ENCODE peak calls at places on chromosome 12, in four cellular contexts. One of them, this sample, is unnamed.

GRCh38 chr12:95335948-95336347 is 118.3 kb downstream of the VEZT start:
- DNase-seq in GM12891: no peak
- DNase-seq in K562: no peak
- DNase-seq in GM12878: no peak
- DNase-seq in this sample: no peak

GRCh38 chr12:111248981-111249380 is 119.9 kb downstream of the PHETA1 start:
- DNase-seq in GM12878: no peak
- DNase-seq in GM12891: no peak
- DNase-seq in K562: no peak
- DNase-seq in this sample: no peak

GRCh38 chr12:116284401-116284800 is 6.9 kb upstream of the MED13L start:
- DNase-seq in GM12878: no peak
- DNase-seq in K562: no peak
- DNase-seq in GM12891: no peak
- DNase-seq in this sample: no peak

GRCh38 chr12:8508912-8509841 is 4.1 kb upstream of the CLEC4D start:
- DNase-seq in K562: no peak
- DNase-seq in GM12891: no peak
- DNase-seq in GM12878: no peak
- DNase-seq in this sample: no peak

GRCh38 chr12:52416788-52417187 is 10.7 kb upstream of the KRT82 start:
- DNase-seq in GM12878: no peak
- DNase-seq in GM12891: no peak
- DNase-seq in K562: no peak
- DNase-seq in this sample: no peak

GRCh38 chr12:85996280-85996679 is 122.2 kb downstream of the NTS start:
- DNase-seq in K562: no peak
- DNase-seq in GM12891: no peak
- DNase-seq in GM12878: no peak
- DNase-seq in this sample: no peak

GRCh38 chr12:46299846-46300245 is 31.0 kb upstream of the SLC38A1 start:
- DNase-seq in GM12878: no peak
- DNase-seq in K562: no peak
- DNase-seq in GM12891: no peak
- DNase-seq in this sample: no peak

GRCh38 chr12:81863406-81863805 is 104.3 kb upstream of the PPFIA2 start:
- DNase-seq in GM12891: no peak
- DNase-seq in K562: no peak
- DNase-seq in GM12878: no peak
- DNase-seq in this sample: no peak

GRCh38 chr12:77124767-77125166 is 59.4 kb upstream of the E2F7 start:
- DNase-seq in GM12878: no peak
- DNase-seq in GM12891: no peak
- DNase-seq in K562: no peak
- DNase-seq in this sample: no peak

GRCh38 chr12:59075968-59076367 is 155.7 kb upstream of the LRIG3 start:
- DNase-seq in K562: no peak
- DNase-seq in GM12891: no peak
- DNase-seq in GM12878: no peak
- DNase-seq in this sample: no peak

DNA sequence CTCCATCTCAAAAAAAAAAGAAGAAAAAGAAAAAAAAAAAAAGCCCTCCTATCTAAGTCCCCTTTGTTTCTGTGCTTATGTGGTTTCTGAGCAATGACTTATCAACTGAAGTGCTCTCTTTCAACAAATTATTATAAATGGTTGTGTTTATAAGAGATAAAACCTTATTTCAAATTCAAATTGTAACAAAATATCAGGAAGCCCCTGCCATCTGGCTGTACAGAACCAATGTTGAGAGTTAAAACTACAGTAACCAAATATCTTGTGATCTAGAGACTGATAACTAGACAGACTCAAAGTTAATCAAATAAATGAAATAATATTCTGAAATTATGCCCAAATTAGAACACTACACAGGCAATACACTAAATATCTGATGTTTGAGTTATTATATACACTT is 143.0 kb upstream of the CPNE8 start:
- DNase-seq in GM12891: no peak
- DNase-seq in GM12878: no peak
- DNase-seq in K562: no peak
- DNase-seq in this sample: no peak
- TF ChIP-seq POLR2A in GM12891: no peak
- TF ChIP-seq POLR2A in GM12878: no peak
- TF ChIP-seq POLR2A in K562: no peak
- TF ChIP-seq POLR2A in this sample: no peak

DNA sequence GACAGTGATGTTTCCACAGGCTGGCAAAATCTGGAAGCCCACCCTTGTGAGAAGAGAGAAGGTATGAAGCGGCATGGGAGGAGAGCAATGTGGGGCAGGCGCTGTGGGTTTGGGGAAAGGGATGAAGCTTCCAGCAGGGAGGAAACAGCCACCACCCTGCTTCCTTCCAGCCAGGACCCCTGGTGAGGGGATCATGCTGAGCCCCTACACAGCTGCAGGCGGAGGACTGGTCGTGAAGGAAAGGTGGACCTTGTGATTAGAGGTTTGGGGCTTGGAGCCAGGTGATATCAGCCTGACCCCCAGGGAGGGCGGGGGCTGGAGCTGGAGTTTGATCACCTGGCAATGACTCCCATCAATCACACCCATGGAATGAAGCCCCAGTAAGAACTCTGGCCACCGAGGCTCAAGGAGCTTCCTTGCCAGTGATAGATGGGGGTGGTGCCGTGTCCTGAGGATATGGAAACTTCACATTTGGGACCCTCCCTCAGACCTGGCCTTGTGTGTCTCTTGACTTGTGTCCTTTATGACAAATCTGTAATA is 48.6 kb downstream of the RIMBP2 start:
- DNase-seq in K562: no peak
- DNase-seq in GM12878: no peak
- DNase-seq in GM12891: no peak
- DNase-seq in this sample: no peak
- TF ChIP-seq TAF1 in K562: no peak
- TF ChIP-seq TAF1 in GM12878: no peak
- TF ChIP-seq TAF1 in GM12891: no peak
- TF ChIP-seq TAF1 in this sample: no peak

GRCh38 chr12:119222222-119222951 is 43.7 kb downstream of the HSPB8 start:
- DNase-seq in GM12878: no peak
- DNase-seq in GM12891: no peak
- DNase-seq in K562: no peak
- DNase-seq in this sample: no peak
- TF ChIP-seq POLR2A in GM12878: no peak
- TF ChIP-seq POLR2A in GM12891: no peak
- TF ChIP-seq POLR2A in K562: no peak
- TF ChIP-seq POLR2A in this sample: no peak

DNA sequence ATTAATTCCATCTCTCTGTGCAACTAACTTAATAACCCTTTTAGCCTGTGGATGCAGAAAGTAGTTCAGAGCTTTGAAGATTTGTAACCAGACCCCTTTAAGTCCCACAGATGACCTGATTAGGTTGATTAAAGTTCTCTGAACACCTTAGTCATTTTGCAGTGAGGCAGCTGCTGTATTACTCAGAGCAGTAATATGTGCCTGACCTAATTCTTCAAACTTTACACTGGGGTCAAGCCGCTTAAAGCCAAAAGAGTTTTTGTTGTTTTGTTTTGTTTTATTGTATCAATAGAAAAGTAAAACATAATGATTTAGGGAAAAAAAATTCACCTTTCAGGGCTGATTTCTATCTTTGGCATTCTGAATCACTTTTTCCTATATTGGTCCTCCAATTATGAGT is 78.6 kb upstream of the PLEKHG7 start:
- DNase-seq in GM12878: no peak
- DNase-seq in K562: no peak
- DNase-seq in GM12891: no peak
- DNase-seq in this sample: no peak
- TF ChIP-seq TAF1 in GM12878: no peak
- TF ChIP-seq TAF1 in K562: no peak
- TF ChIP-seq TAF1 in GM12891: no peak
- TF ChIP-seq TAF1 in this sample: no peak

DNA sequence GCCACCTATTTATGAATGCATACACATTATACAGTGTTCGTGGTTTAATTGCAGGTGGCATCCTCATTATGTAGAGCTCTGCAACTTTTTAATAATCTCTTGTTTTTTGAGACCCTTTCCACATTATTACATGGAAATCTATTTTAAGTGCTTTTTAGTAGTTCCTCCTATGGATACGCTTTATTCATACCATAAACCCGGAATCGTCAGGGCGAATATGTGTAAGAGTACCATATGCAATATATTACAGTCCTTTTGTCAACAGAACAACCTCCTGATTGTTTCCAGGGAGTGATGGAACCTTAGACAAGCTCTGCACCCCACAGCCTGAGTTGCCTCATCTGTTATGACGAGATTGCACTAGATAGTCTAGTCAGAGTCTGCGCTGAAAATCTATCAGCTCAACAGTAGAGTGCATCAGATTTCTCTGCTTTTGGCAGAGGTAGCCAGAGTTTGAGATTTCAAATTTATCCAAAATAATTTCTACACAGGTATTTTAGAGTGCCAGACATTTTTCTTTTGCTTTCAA is 33.6 kb downstream of the EID3 start:
- DNase-seq in K562: no peak
- DNase-seq in GM12891: no peak
- DNase-seq in GM12878: no peak
- DNase-seq in this sample: no peak
- TF ChIP-seq POLR2A in K562: no peak
- TF ChIP-seq POLR2A in GM12891: no peak
- TF ChIP-seq POLR2A in GM12878: no peak
- TF ChIP-seq POLR2A in this sample: no peak

GRCh38 chr12:119704065-119704747 is 36.3 kb downstream of the PRKAB1 start:
- DNase-seq in GM12878: no peak
- DNase-seq in K562: no peak
- DNase-seq in GM12891: no peak
- DNase-seq in this sample: no peak
- TF ChIP-seq TAF1 in GM12878: no peak
- TF ChIP-seq TAF1 in K562: no peak
- TF ChIP-seq TAF1 in GM12891: no peak
- TF ChIP-seq TAF1 in this sample: no peak

DNA sequence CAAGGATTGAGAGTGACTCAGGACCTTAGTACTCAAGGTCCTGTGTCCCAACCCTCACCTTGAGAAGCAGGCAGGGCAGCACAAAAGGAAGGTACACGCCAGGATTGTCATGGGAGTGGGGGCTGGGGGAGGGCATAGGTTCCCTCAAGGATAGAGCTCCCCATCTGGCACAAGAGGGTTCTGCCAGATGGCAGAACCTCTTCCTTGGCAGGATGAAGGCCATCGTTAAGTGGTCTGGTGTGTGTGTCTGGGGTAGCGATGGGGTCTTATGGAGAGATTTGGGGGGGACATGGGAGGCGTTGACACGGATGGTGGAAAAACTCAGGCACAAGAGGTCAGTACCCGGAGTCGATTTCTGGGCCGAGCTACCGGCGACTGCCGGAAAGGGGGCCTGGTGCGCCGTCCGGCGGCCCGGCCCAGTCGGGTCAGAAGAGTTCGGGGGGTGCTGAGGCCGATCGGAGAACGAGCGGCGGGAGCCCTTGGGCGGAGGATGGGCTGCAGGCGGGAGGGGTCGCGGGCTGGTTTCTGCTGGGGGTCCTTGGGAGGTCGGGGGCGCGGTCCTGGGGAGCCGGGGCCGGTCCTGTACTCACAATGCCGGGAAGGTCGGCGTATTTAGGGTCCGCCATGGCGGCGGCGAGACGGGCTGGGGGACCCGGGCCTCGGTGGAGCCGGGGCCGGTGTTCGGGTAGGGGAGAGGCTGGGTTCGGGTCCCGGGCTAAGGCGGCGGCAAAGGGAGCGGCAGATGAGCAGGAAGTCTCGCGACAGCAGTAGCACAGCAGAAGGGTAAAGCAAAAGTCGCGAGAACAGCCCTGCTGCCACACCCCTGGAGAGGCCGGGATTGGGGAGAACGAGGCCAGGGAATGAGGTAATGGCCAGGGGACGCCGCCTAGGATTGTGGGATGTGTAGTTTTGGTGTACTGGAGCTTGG is at the start of gene DCTN2:
- DNase-seq in GM12878: peak; percentile 92
- DNase-seq in K562: peak; percentile 93
- DNase-seq in GM12891: peak; percentile 98
- DNase-seq in this sample: peak; percentile 96
- TF ChIP-seq POLR2A in GM12878: peak; percentile 76
- TF ChIP-seq POLR2A in K562: peak; percentile 79
- TF ChIP-seq POLR2A in GM12891: no peak
- TF ChIP-seq POLR2A in this sample: peak; percentile 71

GRCh38 chr12:20432290-20432689 is 64.0 kb downstream of the PDE3A start:
- DNase-seq in GM12878: no peak
- DNase-seq in GM12891: no peak
- DNase-seq in K562: no peak
- DNase-seq in this sample: no peak
- TF ChIP-seq TAF1 in GM12878: no peak
- TF ChIP-seq TAF1 in GM12891: no peak
- TF ChIP-seq TAF1 in K562: no peak
- TF ChIP-seq TAF1 in this sample: no peak

GRCh38 chr12:127065595-127065994 is 1201.4 kb upstream of the TMEM132C start:
- DNase-seq in K562: no peak
- DNase-seq in GM12878: no peak
- DNase-seq in GM12891: no peak
- DNase-seq in this sample: no peak

GRCh38 chr12:127064207-127064606 is 1202.8 kb upstream of the TMEM132C start:
- DNase-seq in GM12891: no peak
- DNase-seq in K562: no peak
- DNase-seq in GM12878: no peak
- DNase-seq in this sample: no peak

GRCh38 chr12:127063339-127064090 is 1203.5 kb upstream of the TMEM132C start:
- DNase-seq in GM12878: no peak
- DNase-seq in K562: peak; percentile 28
- DNase-seq in GM12891: no peak
- DNase-seq in this sample: no peak

GRCh38 chr12:127060933-127061332 is 1206.0 kb upstream of the TMEM132C start:
- DNase-seq in K562: no peak
- DNase-seq in GM12878: no peak
- DNase-seq in GM12891: no peak
- DNase-seq in this sample: no peak

DNA sequence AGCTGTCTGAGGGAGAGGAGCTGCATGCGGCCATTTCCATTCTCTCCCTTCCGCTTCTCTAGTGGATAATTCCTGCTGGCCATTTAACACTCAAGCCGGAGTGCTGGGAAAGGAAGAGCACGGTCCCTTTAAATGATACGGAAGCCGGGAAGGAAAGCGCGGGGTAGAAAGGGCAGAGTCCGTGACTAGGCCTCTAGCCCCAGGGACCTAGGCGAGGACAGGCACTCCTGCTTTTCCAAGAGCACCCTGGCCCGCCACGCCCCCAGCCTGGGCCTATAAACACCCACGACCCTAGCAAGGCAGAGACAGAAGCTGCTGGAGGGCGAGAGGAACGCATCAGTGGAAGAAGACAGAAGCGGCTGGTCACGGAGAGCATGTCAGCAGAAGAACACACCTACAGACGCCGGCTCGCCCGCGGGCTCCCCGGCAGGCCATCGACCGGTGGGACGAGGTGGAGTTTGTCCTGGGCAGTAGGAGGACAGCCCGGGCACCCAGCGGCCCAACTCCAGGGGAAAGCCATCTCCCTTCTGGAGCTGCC is 1206.6 kb upstream of the TMEM132C start:
- DNase-seq in GM12891: no peak
- DNase-seq in K562: peak; percentile 79
- DNase-seq in GM12878: no peak
- DNase-seq in this sample: no peak
- TF ChIP-seq POLR2A in GM12891: no peak
- TF ChIP-seq POLR2A in K562: peak; percentile 95
- TF ChIP-seq POLR2A in GM12878: no peak
- TF ChIP-seq POLR2A in this sample: no peak

This sample was measured in GM12892.